ENCODE peak calls at places on chromosome 16, in ten cellular contexts. A, O, D, Q, G, P, J, C, U and E are unnamed samples. For H3K36me3, the result is how much of the 10 kb centered on the place peaks cover.

GRCh38 chr16:58324792-58325191 is 30.0 kb upstream of the PRSS54 start:
- DNase-seq in A (no peak), O (no peak), D (no peak), Q (no peak), G (no peak), P (no peak), J (no peak), C (no peak), U (no peak), E (no peak)

GRCh38 chr16:82082543-82083244 is 47.6 kb downstream of the HSD17B2 start:
- DNase-seq in A (no peak), O (no peak), D (no peak), Q (no peak), G (no peak), P (no peak), J (no peak), C (no peak), U (no peak), E (no peak)

GRCh38 chr16:23420011-23420410 is 33.0 kb downstream of the COG7 start:
- DNase-seq in A (no peak), O (no peak), D (no peak), Q (no peak), G (no peak), P (no peak), J (no peak), C (no peak), U (no peak), E (no peak)

GRCh38 chr16:24737391-24737871 is 8.0 kb downstream of the TNRC6A start:
- DNase-seq in A (no peak), O (no peak), D (no peak), Q (no peak), G (no peak), P (no peak), J (no peak), C (no peak), U (no peak), E (no peak)

GRCh38 chr16:67857547-67858233 is 10.2 kb upstream of the CENPT start:
- DNase-seq in A (peak), O (peak), D (peak), Q (no peak), G (peak), P (peak), J (peak), C (peak), U (peak), E (peak)

GRCh38 chr16:2048116-2048543 is 345 bp downstream of the TSC2 start:
- DNase-seq in A (no peak), O (no peak), D (no peak), Q (no peak), G (no peak), P (no peak), J (no peak), C (no peak), U (no peak), E (no peak)

GRCh38 chr16:68893710-68894705 is 50.7 kb downstream of the TANGO6 start:
- DNase-seq in A (no peak), O (no peak), D (no peak), Q (peak), G (no peak), P (peak), J (peak), C (peak), U (no peak), E (no peak)

GRCh38 chr16:24255446-24256352 is at the start of gene CACNG3:
- DNase-seq in A (peak), O (peak), D (no peak), Q (peak), G (no peak), P (peak), J (peak), C (peak), U (peak), E (no peak)

GRCh38 chr16:17306745-17307144 is 164.0 kb downstream of the XYLT1 start:
- DNase-seq in A (no peak), O (no peak), D (no peak), Q (no peak), G (no peak), P (no peak), J (no peak), C (no peak), U (no peak), E (no peak)

GRCh38 chr16:14388243-14388642 is 241.8 kb downstream of the PARN start:
- DNase-seq in A (no peak), O (no peak), D (no peak), Q (no peak), G (no peak), P (no peak), J (no peak), C (no peak), U (no peak), E (no peak)

GRCh38 chr16:84117482-84117843 is 721 bp upstream of the MBTPS1 start:
- DNase-seq in A (no peak), O (no peak), D (no peak), Q (no peak), G (no peak), P (no peak), J (no peak), C (no peak), U (peak), E (no peak)

GRCh38 chr16:78028018-78028417 is 5.7 kb downstream of the CLEC3A start:
- DNase-seq in A (no peak), O (no peak), D (no peak), Q (no peak), G (no peak), P (no peak), J (no peak), C (no peak), U (no peak), E (no peak)

GRCh38 chr16:71754652-71755051 is 30.2 kb upstream of the PHLPP2 start:
- DNase-seq in A (no peak), O (no peak), D (no peak), Q (no peak), G (no peak), P (no peak), J (no peak), C (no peak), U (no peak), E (no peak)

GRCh38 chr16:23131841-23132576 is 17.2 kb downstream of the USP31 start:
- DNase-seq in A (no peak), O (no peak), D (no peak), Q (no peak), G (no peak), P (no peak), J (no peak), C (no peak), U (no peak), E (no peak)

GRCh38 chr16:48101069-48101674 is 54.6 kb downstream of the ABCC12 start:
- DNase-seq in A (no peak), O (no peak), D (no peak), Q (no peak), G (no peak), P (no peak), J (no peak), C (no peak), U (no peak), E (no peak)

GRCh38 chr16:82653550-82654511 is 27.1 kb downstream of the CDH13 start:
- DNase-seq in A (no peak), O (no peak), D (peak), Q (peak), G (no peak), P (no peak), J (no peak), C (no peak), U (peak), E (no peak)

DNA sequence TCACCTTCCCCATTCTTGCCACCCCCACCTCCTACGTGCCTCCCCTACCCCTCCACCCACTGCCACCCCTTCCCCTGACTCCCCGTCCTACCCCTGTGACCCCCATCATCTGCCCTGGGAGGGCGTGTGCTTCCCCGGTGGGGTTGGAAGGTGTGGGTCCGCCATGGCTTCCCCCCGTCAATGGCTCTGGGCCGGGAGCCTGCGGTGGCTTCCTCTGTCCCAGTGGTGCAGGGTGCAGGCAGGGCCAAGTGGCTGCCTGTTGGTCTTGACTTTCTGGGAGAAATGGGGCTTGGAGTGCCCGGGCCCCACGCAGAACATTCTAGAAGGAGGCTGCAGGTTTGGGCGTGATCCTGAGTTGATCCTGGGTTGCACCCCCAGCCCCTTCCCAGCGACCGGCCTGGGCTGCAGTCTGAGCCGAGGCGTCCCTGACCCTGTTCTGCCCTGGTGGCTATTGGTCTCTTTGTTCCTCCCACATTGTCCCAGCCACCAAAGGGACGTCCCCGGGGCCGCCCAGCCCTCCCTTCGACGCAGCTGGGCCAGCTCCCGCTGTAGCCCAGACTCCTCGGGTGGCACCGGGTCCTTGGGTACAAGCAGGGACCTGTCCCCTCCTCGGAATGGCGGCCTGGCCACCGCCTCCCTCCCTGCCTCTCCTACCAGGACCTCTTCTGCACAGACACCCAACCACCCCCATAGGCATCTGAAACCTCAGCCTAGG is 25.7 kb downstream of the GSE1 start:
- DNase-seq in A (peak), O (no peak), D (no peak), Q (no peak), G (peak), P (no peak), J (no peak), C (no peak), U (no peak), E (no peak)
- H3K36me3 ChIP-seq in A (under half), O (under half), D (under half), Q (under half), G (under half), P (under half), J (under half), C (under half), U (under half), E (under half)

DNA sequence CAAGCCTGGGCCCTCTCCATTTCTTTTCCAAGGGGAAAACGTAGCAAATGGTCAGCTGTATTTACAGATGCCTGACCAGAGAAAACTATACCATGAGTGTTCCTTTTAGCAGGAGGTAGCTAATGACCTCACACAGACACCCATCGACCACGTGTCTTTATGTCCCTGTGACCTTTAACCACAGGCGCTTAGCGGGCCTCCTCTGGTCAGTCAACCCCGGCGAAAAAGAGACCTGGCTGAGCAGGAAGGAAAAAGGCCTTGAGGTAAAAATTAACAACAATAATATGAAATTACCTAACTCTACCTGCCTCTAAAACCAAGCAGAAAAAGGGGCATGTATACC is 9.1 kb downstream of the NUDT16L1 start:
- DNase-seq in A (no peak), O (no peak), D (no peak), Q (no peak), G (no peak), P (no peak), J (no peak), C (no peak), U (no peak), E (no peak)
- H3K4me3 ChIP-seq in A (no peak), O (no peak), D (no peak), Q (no peak), G (no peak), P (no peak), J (no peak), C (no peak), U (no peak), E (no peak)

GRCh38 chr16:29022196-29022595 is 37.3 kb downstream of the LAT start:
- DNase-seq in A (no peak), O (no peak), D (no peak), Q (no peak), G (no peak), P (no peak), J (no peak), C (no peak), U (no peak), E (no peak)
- H3K36me3 ChIP-seq in A (under half), O (under half), D (under half), Q (under half), G (under half), P (under half), J (under half), C (under half), U (under half), E (under half)

GRCh38 chr16:88070989-88071625 is 119.9 kb downstream of the BANP start:
- DNase-seq in A (no peak), O (no peak), D (no peak), Q (no peak), G (no peak), P (no peak), J (no peak), C (no peak), U (no peak), E (no peak)
- H3K4me3 ChIP-seq in A (no peak), O (no peak), D (no peak), Q (no peak), G (no peak), P (no peak), J (no peak), C (no peak), U (no peak), E (no peak)

GRCh38 chr16:53323924-53324323 is 110.3 kb upstream of the RBL2 start:
- DNase-seq in A (no peak), O (no peak), D (no peak), Q (no peak), G (no peak), P (no peak), J (no peak), C (no peak), U (no peak), E (no peak)

GRCh38 chr16:53320992-53321391 is 113.3 kb upstream of the RBL2 start:
- DNase-seq in A (no peak), O (no peak), D (no peak), Q (no peak), G (no peak), P (no peak), J (no peak), C (no peak), U (no peak), E (no peak)
- H3K36me3 ChIP-seq in A (half or more), O (under half), D (under half), Q (half or more), G (half or more), P (half or more), J (half or more), C (half or more), U (under half), E (under half)

DNA sequence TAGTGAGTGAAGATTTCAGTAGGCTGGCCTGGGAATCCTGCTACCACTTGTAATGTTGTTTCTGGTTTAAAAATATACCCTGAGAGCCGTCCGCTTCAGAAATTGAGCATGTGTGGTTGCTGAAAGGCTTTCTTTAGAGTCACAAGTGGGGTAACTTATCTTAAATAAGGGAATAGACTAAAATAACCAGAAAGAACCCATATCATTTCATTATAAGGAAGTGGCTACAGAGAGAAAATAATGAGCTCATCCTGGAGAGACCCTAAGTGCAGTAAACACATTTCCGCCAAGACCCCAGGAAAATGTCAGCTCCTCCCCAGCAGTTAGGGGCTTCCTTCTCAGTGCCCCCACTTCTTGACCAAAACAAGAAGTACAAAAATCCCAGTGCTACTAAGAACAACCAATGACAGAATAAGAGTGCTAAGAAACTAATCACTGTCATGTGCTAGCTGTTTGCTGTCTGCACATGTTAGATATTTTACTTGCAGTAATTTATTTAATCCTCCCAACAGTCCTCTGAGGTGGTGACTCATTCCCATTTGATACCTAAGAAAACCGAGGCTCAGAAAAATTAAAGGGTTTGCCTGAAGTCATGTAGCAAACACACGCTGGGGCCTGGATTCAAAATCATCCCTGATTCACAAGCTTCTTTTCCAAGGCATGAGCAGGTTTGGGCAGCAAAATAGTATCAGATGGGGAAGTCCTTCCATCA is 83.5 kb downstream of the CDYL2 start:
- DNase-seq in A (no peak), O (no peak), D (no peak), Q (peak), G (no peak), P (no peak), J (no peak), C (no peak), U (no peak), E (no peak)
- H3K4me3 ChIP-seq in A (no peak), O (no peak), D (no peak), Q (no peak), G (no peak), P (no peak), J (no peak), C (no peak), U (no peak), E (no peak)